ENCODE peak calls at places on chromosomes 16 and 17, in four cellular contexts. K is GM10248; N is activated CD8-positive, alpha-beta T cell treated with anti-CD3 and anti-CD28 coated beads for 36 hours; Z is uterus. J is an unnamed sample.

GRCh38 chr17:81815646-81815985 is 11.7 kb downstream of the GCGR start:
- DNase-seq in N (no peak), Z (no peak), K (no peak), J (no peak)

GRCh38 chr17:80152057-80152831 is 5.3 kb upstream of the EIF4A3 start:
- DNase-seq in K (no peak), Z (peak), N (peak), J (peak)

GRCh38 chr16:70737377-70738082 is 51.7 kb upstream of the MTSS2 start:
- DNase-seq in N (peak), Z (peak), K (peak), J (peak)

GRCh38 chr16:85523602-85524364 is 89.3 kb upstream of the GSE1 start:
- DNase-seq in K (no peak), N (no peak), Z (no peak), J (no peak)

GRCh38 chr16:471353-472198 is 46.1 kb downstream of the RAB11FIP3 start:
- DNase-seq in N (no peak), K (no peak), Z (no peak), J (no peak)

GRCh38 chr17:68383443-68384321 is 73.6 kb downstream of the WIPI1 start:
- DNase-seq in N (peak), K (no peak), Z (peak), J (peak)

GRCh38 chr17:3615160-3615870 is 6.1 kb upstream of the TRPV1 start:
- DNase-seq in N (no peak), Z (no peak), K (no peak), J (no peak)

GRCh38 chr16:47724386-47724785 is 263.3 kb downstream of the PHKB start:
- DNase-seq in K (no peak), N (no peak), Z (no peak), J (no peak)

GRCh38 chr16:54390095-54390494 is 103.5 kb upstream of the IRX3 start:
- DNase-seq in Z (no peak), N (no peak), K (no peak), J (no peak)

GRCh38 chr17:40432864-40433528 is 10.3 kb upstream of the IGFBP4 start:
- DNase-seq in K (no peak), N (no peak), Z (peak), J (no peak)

GRCh38 chr17:76691379-76692191 is 19.2 kb downstream of the MXRA7 start:
- DNase-seq in Z (no peak), N (no peak), K (no peak), J (no peak)

GRCh38 chr17:7856081-7856791 is 1.1 kb downstream of the NAA38 start:
- DNase-seq in K (no peak), Z (peak), N (peak), J (peak)

GRCh38 chr16:31713945-31714898 is 159.4 kb upstream of the ZNF267 start:
- DNase-seq in K (peak), N (peak), Z (no peak), J (peak)

GRCh38 chr17:81340606-81341346 is 45.7 kb upstream of the SLC38A10 start:
- DNase-seq in K (no peak), N (no peak), Z (no peak), J (peak)

GRCh38 chr17:75031972-75032895 is 14.5 kb downstream of the ATP5PD start:
- DNase-seq in Z (peak), K (peak), N (peak), J (peak)

GRCh38 chr17:79779661-79780365 is 1.9 kb downstream of the CBX2 start:
- DNase-seq in N (no peak), K (no peak), Z (no peak), J (no peak)

GRCh38 chr16:65618335-65618734 is 496.5 kb upstream of the CDH11 start:
- DNase-seq in Z (no peak), N (no peak), K (no peak), J (no peak)

GRCh38 chr16:11173426-11173825 is 82.6 kb downstream of the SOCS1 start:
- DNase-seq in Z (no peak), N (no peak), K (no peak), J (no peak)

GRCh38 chr17:8138672-8139371 is 13.4 kb downstream of the PER1 start:
- DNase-seq in Z (peak), K (peak), N (peak), J (peak)

GRCh38 chr16:88769617-88770458 is 15.2 kb downstream of the PIEZO1 start:
- DNase-seq in N (peak), Z (peak), K (peak), J (peak)

GRCh38 chr17:56679148-56679766 is 85.8 kb downstream of the NOG start:
- DNase-seq in N (peak), K (peak), Z (no peak), J (peak)

GRCh38 chr17:67742025-67742424 is 24.3 kb downstream of the NOL11 start:
- DNase-seq in K (no peak), Z (no peak), N (no peak), J (no peak)

GRCh38 chr17:55348749-55349354 is 72.8 kb downstream of the MMD start:
- DNase-seq in N (peak), Z (peak), K (peak), J (peak)

GRCh38 chr16:24609740-24610420 is 70.5 kb downstream of the RBBP6 start:
- DNase-seq in Z (peak), N (peak), K (no peak), J (peak)

GRCh38 chr16:84888450-84888849 is 68.7 kb downstream of the CRISPLD2 start:
- DNase-seq in N (no peak), Z (no peak), K (no peak), J (no peak)

GRCh38 chr17:76492989-76493501 is 8.2 kb downstream of the RHBDF2 start:
- DNase-seq in K (peak), N (peak), Z (no peak), J (peak)

GRCh38 chr17:54980372-54980771 is 11.8 kb downstream of the STXBP4 start:
- DNase-seq in N (no peak), K (no peak), Z (no peak), J (no peak)

GRCh38 chr17:17180141-17180603 is 26.0 kb downstream of the PLD6 start:
- DNase-seq in Z (no peak), N (peak), K (no peak), J (no peak)

GRCh38 chr17:74757502-74757901 is 9.1 kb downstream of the NHERF1 start:
- DNase-seq in N (no peak), Z (no peak), K (no peak), J (no peak)

GRCh38 chr17:42142371-42142896 is 12.4 kb downstream of the RAB5C start:
- DNase-seq in N (no peak), Z (no peak), K (no peak), J (no peak)

GRCh38 chr17:45740553-45741330 is 43.4 kb upstream of the CRHR1 start:
- DNase-seq in K (peak), Z (peak), N (peak), J (peak)

GRCh38 chr16:8751481-8752311 is 45.7 kb downstream of the TMEM186 start:
- DNase-seq in N (no peak), Z (no peak), K (no peak), J (peak)

J was measured in dermis microvascular lymphatic vessel endothelial cell.